ENCODE peak calls at places on chromosomes 6 and 20, in seven cellular contexts. G, U, J, F, L, P and O are unnamed samples.

GRCh38 chr20:37907677-37908397 is 4.9 kb downstream of the VSTM2L start:
- DNase-seq in G (no peak), U (no peak), J (peak; percentile 86), F (peak; percentile 57), L (peak; percentile 37), P (peak; percentile 64), O (no peak)

GRCh38 chr6:35273822-35274559 is 14.5 kb downstream of the ZNF76 start:
- DNase-seq in G (no peak), U (no peak), J (no peak), F (no peak), L (no peak), P (no peak), O (no peak)

GRCh38 chr6:150744522-150745260 is 120.8 kb upstream of the MTHFD1L start:
- DNase-seq in G (no peak), U (no peak), J (no peak), F (no peak), L (no peak), P (no peak), O (no peak)

GRCh38 chr6:161168281-161168891 is 105.5 kb downstream of the AGPAT4 start:
- DNase-seq in G (no peak), U (peak; percentile 94), J (peak; percentile 80), F (no peak), L (peak; percentile 68), P (peak; percentile 77), O (peak; percentile 48)

GRCh38 chr20:2759143-2759542 is 41.3 kb downstream of the CPXM1 start:
- DNase-seq in G (no peak), U (no peak), J (no peak), F (no peak), L (no peak), P (no peak), O (no peak)

GRCh38 chr6:112912351-112913101 is 565.4 kb downstream of the RFPL4B start:
- DNase-seq in G (no peak), U (no peak), J (peak; percentile 18), F (no peak), L (no peak), P (no peak), O (no peak)

GRCh38 chr20:49132995-49133451 is 55.1 kb downstream of the STAU1 start:
- DNase-seq in G (no peak), U (no peak), J (peak; percentile 80), F (peak; percentile 87), L (peak; percentile 34), P (peak; percentile 20), O (no peak)

GRCh38 chr6:166955121-166955864 is 1.1 kb downstream of the RNASET2 start:
- DNase-seq in G (peak; percentile 54), U (no peak), J (no peak), F (peak; percentile 27), L (no peak), P (no peak), O (no peak)

GRCh38 chr6:7532821-7533220 is 8.7 kb upstream of the DSP start:
- DNase-seq in G (no peak), U (no peak), J (no peak), F (no peak), L (no peak), P (no peak), O (no peak)

GRCh38 chr20:3747471-3747870 is 15.0 kb downstream of the HSPA12B start:
- DNase-seq in G (no peak), U (no peak), J (no peak), F (no peak), L (no peak), P (no peak), O (no peak)

GRCh38 chr20:36285746-36286447 is 20.2 kb upstream of the DLGAP4 start:
- DNase-seq in G (no peak), U (no peak), J (no peak), F (no peak), L (no peak), P (no peak), O (no peak)